ENCODE peak calls at places on chromosomes 11 and 22, in eight cellular contexts. Y is HCT116, J is choroid plexus epithelial cell, V is fibroblast of lung, Q is B cell, L is MCF 10A, G is WERI-Rb-1, T is fibroblast of pulmonary artery. F is an unnamed sample.
A peak's percentile ranks its signal among the peaks of the same experiment; 100 is the strongest.

GRCh38 chr22:24289138-24289537 is 18.5 kb downstream of the SPECC1L start:
- DNase-seq in G (no peak), L (peak; percentile 26), T (peak; percentile 84), V (peak; percentile 91), Y (no peak), Q (no peak), J (peak; percentile 63), F (no peak)

GRCh38 chr11:44484211-44484610 is 81.3 kb upstream of the CD82 start:
- DNase-seq in Y (peak; percentile 8), J (peak; percentile 33), G (peak; percentile 15), Q (no peak), V (no peak), T (peak; percentile 30), L (peak; percentile 39), F (no peak)

GRCh38 chr11:90845799-90846198 is 623.0 kb upstream of the CHORDC1 start:
- DNase-seq in Q (no peak), G (no peak), V (no peak), L (no peak), T (no peak), Y (no peak), J (no peak), F (no peak)

GRCh38 chr11:86174101-86175046 is 70.2 kb upstream of the EED start:
- DNase-seq in Y (no peak), J (peak; percentile 96), T (peak; percentile 99), Q (no peak), G (peak; percentile 64), V (peak; percentile 97), L (peak; percentile 93), F (no peak)

GRCh38 chr22:42433754-42434153 is 1.6 kb upstream of the NFAM1 start:
- DNase-seq in G (no peak), V (no peak), L (peak; percentile 71), T (no peak), J (no peak), Y (no peak), Q (no peak), F (no peak)

GRCh38 chr22:27474711-27475547 is 326.6 kb downstream of the MN1 start:
- DNase-seq in J (peak; percentile 97), V (peak; percentile 42), Y (peak; percentile 66), G (no peak), T (peak; percentile 89), L (peak; percentile 98), Q (no peak), F (no peak)

GRCh38 chr11:14783788-14784187 is 108.2 kb downstream of the CYP2R1 start:
- DNase-seq in L (no peak), Q (no peak), J (no peak), V (no peak), Y (no peak), T (no peak), G (no peak), F (no peak)

GRCh38 chr11:123065634-123066033 is 3.7 kb upstream of the HSPA8 start:
- DNase-seq in J (peak; percentile 88), G (no peak), Q (no peak), V (peak; percentile 96), Y (no peak), T (peak; percentile 67), L (peak; percentile 70), F (no peak)

GRCh38 chr11:8785457-8785856 is 102.9 kb downstream of the RPL27A start:
- DNase-seq in G (no peak), Q (no peak), J (no peak), T (no peak), V (no peak), L (no peak), Y (no peak), F (no peak)

GRCh38 chr11:10701982-10702381 is 8.4 kb upstream of the IRAG1 start:
- DNase-seq in V (no peak), G (no peak), J (no peak), L (no peak), Y (no peak), T (no peak), Q (no peak), F (no peak)

GRCh38 chr11:64000026-64000739 is 13.9 kb downstream of the OTUB1 start:
- DNase-seq in L (no peak), G (peak; percentile 54), J (peak; percentile 76), T (peak; percentile 75), Y (no peak), V (peak; percentile 71), Q (peak; percentile 99), F (peak; percentile 70)

GRCh38 chr11:47216141-47216798 is 1.5 kb downstream of the DDB2 start:
- DNase-seq in Q (no peak), Y (peak; percentile 45), L (peak; percentile 85), G (peak; percentile 51), T (peak; percentile 87), V (peak; percentile 83), J (peak; percentile 64), F (peak; percentile 58)
- TF ChIP-seq CTCF in Q (peak; percentile 11), Y (no peak), L (no peak), G (peak; percentile 32), T (no peak), V (no peak), J (peak; percentile 7), F (no peak)

GRCh38 chr11:47184711-47185304 is 1.4 kb downstream of the PACSIN3 start:
- DNase-seq in Q (no peak), T (no peak), L (no peak), V (peak; percentile 40), J (no peak), G (no peak), Y (no peak), F (no peak)

GRCh38 chr11:47187723-47188122 is 1.5 kb upstream of the PACSIN3 start:
- DNase-seq in Y (no peak), V (no peak), Q (no peak), T (no peak), G (no peak), J (no peak), L (no peak), F (no peak)

GRCh38 chr11:47185305-47186075 is 744 bp downstream of the PACSIN3 start:
- DNase-seq in J (no peak), T (peak; percentile 20), Q (no peak), Y (no peak), L (peak; percentile 72), V (peak; percentile 72), G (peak; percentile 66), F (no peak)

GRCh38 chr11:47186937-47187681 is 875 bp upstream of the PACSIN3 start:
- DNase-seq in T (peak; percentile 39), V (peak; percentile 49), G (peak; percentile 75), J (peak; percentile 47), Y (no peak), Q (peak; percentile 77), L (no peak), F (peak; percentile 35)

GRCh38 chr11:47186076-47186936 is at the start of gene PACSIN3:
- DNase-seq in V (peak; percentile 28), L (peak; percentile 53), G (peak; percentile 70), Y (no peak), T (peak; percentile 35), J (no peak), Q (peak; percentile 87), F (peak; percentile 34)
- TF ChIP-seq CTCF in V (no peak), L (no peak), G (no peak), Y (no peak), T (no peak), J (no peak), Q (no peak), F (no peak)

DNA sequence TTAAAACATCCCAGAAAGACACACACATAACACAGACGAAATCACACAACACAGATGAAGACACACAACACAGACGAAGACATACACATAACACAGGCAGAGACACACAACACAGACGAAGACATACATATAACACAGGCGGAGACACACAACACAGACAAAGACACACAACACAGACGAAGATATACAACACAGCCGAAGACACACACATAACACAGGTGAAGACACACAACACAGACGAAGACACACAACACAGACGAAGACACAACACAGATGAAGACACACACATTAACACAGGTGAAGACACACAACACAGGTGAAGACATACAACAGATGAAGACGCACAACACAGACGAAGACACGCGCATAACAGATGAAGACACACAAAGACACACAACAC is 4.8 kb upstream of the MOB2 start:
- DNase-seq in L (no peak), T (no peak), G (no peak), J (no peak), Q (no peak), Y (no peak), V (no peak), F (no peak)
- TF ChIP-seq CTCF in L (no peak), T (no peak), G (no peak), J (no peak), Q (no peak), Y (no peak), V (no peak), F (no peak)

GRCh38 chr11:32267679-32268187 is 167.6 kb downstream of the WT1 start:
- DNase-seq in Y (no peak), V (no peak), J (no peak), L (no peak), G (no peak), T (no peak), Q (no peak), F (no peak)
- TF ChIP-seq CTCF in Y (no peak), V (no peak), J (no peak), L (no peak), G (no peak), T (no peak), Q (no peak), F (no peak)

GRCh38 chr22:17119481-17120202 is 1.5 kb downstream of the TMEM121B start:
- DNase-seq in Q (no peak), L (no peak), Y (no peak), J (peak; percentile 16), V (peak; percentile 17), G (peak; percentile 45), T (no peak), F (no peak)
- TF ChIP-seq CTCF in Q (no peak), L (peak; percentile 15), Y (peak; percentile 30), J (peak; percentile 40), V (peak; percentile 31), G (peak; percentile 68), T (no peak), F (no peak)

DNA sequence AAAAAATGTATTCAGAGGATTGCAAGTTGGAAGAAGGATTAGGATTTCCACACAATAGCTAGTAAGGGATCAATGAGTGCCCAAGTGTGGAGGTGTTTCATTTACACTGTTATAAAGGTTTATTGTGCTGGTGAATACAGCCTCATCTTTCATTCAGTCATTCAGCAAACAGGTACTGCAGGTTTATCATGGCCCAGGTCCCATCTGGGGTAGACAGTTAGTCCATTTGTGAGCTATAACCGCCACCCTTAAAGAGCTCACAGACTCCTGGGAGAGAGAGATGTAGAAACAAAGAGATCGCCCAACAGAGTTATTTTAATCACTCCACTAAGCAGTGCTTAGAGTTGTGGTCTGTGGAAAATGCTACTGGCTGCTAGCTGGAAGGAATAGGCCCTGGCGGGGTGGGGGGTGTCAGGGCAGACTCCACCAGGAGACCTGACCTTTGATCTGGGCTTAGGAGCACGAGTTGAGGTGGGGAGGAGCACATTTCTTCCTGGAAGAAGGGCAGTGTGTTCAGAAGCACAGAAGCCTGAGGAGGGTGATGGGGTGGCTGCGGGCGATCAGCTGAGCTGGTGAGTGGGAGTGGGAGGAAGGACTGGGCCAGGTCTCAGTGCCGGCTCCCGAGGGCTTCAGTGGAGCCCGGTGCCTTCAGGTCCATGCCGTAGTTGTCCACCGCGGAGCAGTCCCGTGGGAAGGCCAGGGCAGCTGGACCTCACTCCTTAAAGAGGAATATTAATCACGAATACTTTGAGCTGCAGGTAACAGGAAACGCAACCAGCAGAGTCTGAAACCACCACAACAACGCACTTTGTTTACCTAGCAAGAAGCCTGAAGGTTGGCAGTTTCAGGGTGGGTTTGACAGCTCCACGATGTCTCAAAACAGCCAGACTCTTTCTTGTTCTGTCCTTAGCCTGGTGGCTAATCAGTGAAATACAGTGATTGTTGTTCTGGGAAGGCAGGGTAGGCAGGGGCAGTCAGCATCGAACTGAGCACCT is 11.2 kb downstream of the TOM1 start:
- DNase-seq in G (no peak), J (peak; percentile 6), T (no peak), Q (no peak), L (no peak), V (no peak), Y (no peak), F (no peak)
- TF ChIP-seq CTCF in G (no peak), J (peak; percentile 22), T (no peak), Q (no peak), L (no peak), V (no peak), Y (no peak), F (no peak)